ENCODE peak calls at places on chromosomes 1 and 21, in ten cellular contexts. K is NT2/D1; P is GM23338; S is kidney; N is Calu3; I is stimulated activated CD4-positive, alpha-beta T cell treated with anti-CD3 and anti-CD28 coated beads, Interleukin-1b, Interleukin-23, amount 100 ng/mL, for 24 hours; H is dorsolateral prefrontal cortex; T is A549; Y is activated T-cell treated with anti-CD3 and anti-CD28 coated beads for 1 hour; B is tibial artery. A is an unnamed sample.

GRCh38 chr1:27979151-27979858 is 19.5 kb downstream of the XKR8 start:
- DNase-seq in H (no peak), B (no peak), T (peak; percentile 65), P (peak; percentile 57), S (no peak), I (no peak), N (no peak), Y (no peak), K (peak; percentile 11), A (no peak)

GRCh38 chr1:164510435-164510834 is 48.5 kb upstream of the PBX1 start:
- DNase-seq in P (peak; percentile 40), N (no peak), I (no peak), H (no peak), T (peak; percentile 25), B (no peak), Y (no peak), S (no peak), K (no peak), A (no peak)

GRCh38 chr1:15983275-15983674 is 7.4 kb upstream of the ZBTB17 start:
- DNase-seq in S (no peak), Y (no peak), H (no peak), I (no peak), K (no peak), P (no peak), N (no peak), B (no peak), T (no peak), A (no peak)

GRCh38 chr1:232622378-232622777 is 7.6 kb downstream of the SIPA1L2 start:
- DNase-seq in K (no peak), P (no peak), Y (no peak), S (no peak), B (no peak), I (no peak), T (no peak), N (no peak), H (no peak), A (no peak)

GRCh38 chr1:44101356-44101755 is 17.3 kb upstream of the KLF17 start:
- DNase-seq in I (no peak), Y (no peak), B (no peak), T (no peak), S (no peak), N (no peak), H (no peak), P (no peak), K (no peak), A (no peak)

GRCh38 chr1:100891380-100891779 is 3.3 kb downstream of the EXTL2 start:
- DNase-seq in T (no peak), Y (no peak), S (no peak), K (no peak), H (no peak), N (no peak), I (no peak), B (no peak), P (no peak), A (no peak)

GRCh38 chr1:196278816-196279215 is 329.4 kb downstream of the KCNT2 start:
- DNase-seq in T (no peak), S (no peak), B (no peak), P (no peak), Y (no peak), I (no peak), N (no peak), H (no peak), K (no peak), A (no peak)

GRCh38 chr1:66359815-66360214 is 174.1 kb upstream of the SGIP1 start:
- DNase-seq in I (no peak), S (no peak), K (no peak), T (no peak), N (no peak), H (no peak), B (no peak), Y (no peak), P (no peak), A (no peak)

GRCh38 chr1:193183019-193183643 is 3.3 kb downstream of the B3GALT2 start:
- DNase-seq in S (no peak), Y (no peak), T (peak; percentile 54), N (peak; percentile 39), P (peak; percentile 74), H (no peak), K (peak; percentile 47), B (no peak), I (no peak), A (no peak)

GRCh38 chr1:156616463-156616862 is 2.8 kb upstream of the HAPLN2 start:
- DNase-seq in P (no peak), K (no peak), N (no peak), S (peak; percentile 86), B (peak; percentile 76), I (no peak), H (peak; percentile 87), Y (no peak), T (peak; percentile 58), A (no peak)

GRCh38 chr1:30732277-30732996 is 9.1 kb upstream of the MATN1 start:
- DNase-seq in H (no peak), K (no peak), B (no peak), I (no peak), S (peak; percentile 68), P (no peak), N (no peak), T (no peak), Y (no peak), A (no peak)

GRCh38 chr1:190752131-190752530 is 274.5 kb upstream of the BRINP3 start:
- DNase-seq in T (no peak), K (no peak), N (no peak), Y (no peak), H (no peak), B (no peak), P (no peak), I (no peak), S (no peak), A (no peak)

GRCh38 chr1:65082346-65083040 is 65.5 kb upstream of the AK4 start:
- DNase-seq in S (no peak), K (no peak), N (no peak), H (no peak), Y (no peak), B (no peak), I (no peak), T (no peak), P (no peak), A (no peak)

GRCh38 chr1:15429701-15430149 is 8.5 kb upstream of the CTRC start:
- DNase-seq in K (no peak), B (no peak), P (no peak), H (no peak), T (peak; percentile 69), Y (no peak), S (no peak), I (no peak), N (no peak), A (no peak)

GRCh38 chr1:96234299-96234698 is 487.3 kb upstream of the PTBP2 start:
- DNase-seq in T (peak; percentile 23), I (no peak), S (no peak), H (no peak), Y (no peak), B (peak; percentile 65), P (no peak), N (peak; percentile 78), K (peak; percentile 16), A (peak; percentile 74)

GRCh38 chr1:6349254-6349943 is 44.2 kb downstream of the ACOT7 start:
- DNase-seq in Y (no peak), S (no peak), B (no peak), N (no peak), I (no peak), T (no peak), P (no peak), H (no peak), K (no peak), A (no peak)

GRCh38 chr1:109112056-109112651 is 1.8 kb upstream of the ELAPOR1 start:
- DNase-seq in I (no peak), Y (no peak), K (no peak), T (peak; percentile 52), H (no peak), P (no peak), N (no peak), S (no peak), B (no peak), A (no peak)

GRCh38 chr1:68197891-68198290 is 34.4 kb downstream of the WLS start:
- DNase-seq in P (no peak), N (peak; percentile 24), S (no peak), B (no peak), T (peak; percentile 49), I (no peak), K (no peak), Y (no peak), H (no peak), A (no peak)

GRCh38 chr1:107707111-107707510 is 257.9 kb downstream of the VAV3 start:
- DNase-seq in I (no peak), T (no peak), P (no peak), N (no peak), B (no peak), K (no peak), H (no peak), S (no peak), Y (no peak), A (no peak)

GRCh38 chr1:16122361-16122881 is 33.4 kb downstream of the EPHA2 start:
- DNase-seq in P (no peak), H (no peak), K (no peak), I (no peak), Y (no peak), T (no peak), S (peak; percentile 53), B (no peak), N (no peak), A (no peak)

GRCh38 chr1:38009088-38009840 is 3.3 kb upstream of the UTP11 start:
- DNase-seq in T (no peak), I (no peak), P (peak; percentile 46), Y (no peak), B (no peak), K (no peak), N (no peak), H (no peak), S (no peak), A (peak; percentile 19)

GRCh38 chr21:44444286-44444931 is 10.9 kb upstream of the LRRC3 start:
- DNase-seq in B (peak; percentile 38), P (peak; percentile 82), Y (no peak), S (peak; percentile 43), T (no peak), K (peak; percentile 57), N (peak; percentile 14), H (no peak), I (no peak), A (peak; percentile 46)

GRCh38 chr1:207918571-207918970 is 7.6 kb upstream of the CD34 start:
- DNase-seq in N (no peak), P (no peak), I (no peak), B (no peak), Y (no peak), K (no peak), T (no peak), H (no peak), S (no peak), A (no peak)

GRCh38 chr1:202046748-202047708 is 36.6 kb downstream of the ELF3 start:
- DNase-seq in Y (no peak), P (no peak), H (no peak), B (no peak), S (no peak), I (no peak), T (peak; percentile 95), K (no peak), N (peak; percentile 62), A (no peak)

GRCh38 chr1:111513410-111514020 is 10.1 kb upstream of the ADORA3 start:
- DNase-seq in P (no peak), T (no peak), H (peak; percentile 78), I (no peak), S (peak; percentile 56), Y (no peak), B (no peak), K (no peak), N (no peak), A (no peak)

GRCh38 chr1:54547601-54548388 is at the start of gene ACOT11:
- DNase-seq in T (no peak), H (peak; percentile 86), K (no peak), I (no peak), P (peak; percentile 75), N (peak; percentile 24), S (peak; percentile 93), B (peak; percentile 97), Y (no peak), A (peak; percentile 82)

GRCh38 chr1:118210051-118210722 is 25.2 kb upstream of the SPAG17 start:
- DNase-seq in Y (no peak), S (no peak), P (no peak), K (no peak), T (no peak), H (no peak), B (no peak), I (no peak), N (no peak), A (no peak)

GRCh38 chr1:110421159-110421777 is 13.8 kb upstream of the LAMTOR5 start:
- DNase-seq in Y (no peak), S (no peak), N (no peak), T (no peak), B (peak; percentile 65), K (no peak), I (no peak), P (no peak), H (no peak), A (no peak)

A was measured in upper lobe of right lung.